ENCODE peak calls at places on chromosomes 13 and 19, in eight cellular contexts. L is heart left ventricle, U is uterus, N is IMR-90, F is testis, W is tibial nerve, I is vagina, J is breast epithelium. M is an unnamed sample.

GRCh38 chr19:13979224-13979623 is 26.9 kb downstream of the RFX1 start:
- DNase-seq in L (no peak), U (peak), W (no peak), J (no peak), N (no peak), F (no peak), I (no peak), M (no peak)

GRCh38 chr13:39998166-39998565 is 342.7 kb downstream of the COG6 start:
- DNase-seq in W (no peak), L (no peak), F (no peak), I (no peak), N (no peak), U (no peak), J (no peak), M (no peak)

GRCh38 chr13:105474983-105475382 is 1060.5 kb downstream of the EFNB2 start:
- DNase-seq in L (no peak), I (no peak), F (no peak), U (no peak), N (no peak), W (no peak), J (no peak), M (no peak)

GRCh38 chr13:105410602-105411001 is 1124.9 kb downstream of the EFNB2 start:
- DNase-seq in I (no peak), F (peak), U (peak), J (peak), N (peak), W (peak), L (peak), M (peak)

GRCh38 chr13:100301418-100301817 is 212.5 kb downstream of the PCCA start:
- DNase-seq in J (no peak), L (no peak), F (no peak), U (no peak), N (no peak), W (no peak), I (no peak), M (no peak)

GRCh38 chr13:23074054-23074805 is 106.5 kb upstream of the SGCG start:
- DNase-seq in U (peak), W (no peak), N (peak), J (no peak), F (no peak), L (no peak), I (no peak), M (no peak)

GRCh38 chr13:23828866-23829265 is 60.3 kb downstream of the MIPEP start:
- DNase-seq in N (peak), J (no peak), W (no peak), L (no peak), I (no peak), F (no peak), U (no peak), M (no peak)

GRCh38 chr19:41430907-41431306 is 3.7 kb upstream of the B3GNT8 start:
- DNase-seq in W (no peak), J (no peak), N (no peak), I (no peak), U (no peak), L (no peak), F (no peak), M (no peak)

GRCh38 chr13:98429081-98429480 is 147.8 kb downstream of the STK24 start:
- DNase-seq in W (no peak), J (no peak), I (no peak), F (no peak), L (no peak), N (no peak), U (no peak), M (no peak)

GRCh38 chr13:31167490-31167889 is 5.8 kb upstream of the HSPH1 start:
- DNase-seq in I (no peak), U (no peak), N (peak), L (no peak), J (no peak), W (no peak), F (no peak), M (no peak)

GRCh38 chr13:32734511-32734910 is 148.3 kb downstream of the PDS5B start:
- DNase-seq in I (no peak), U (no peak), N (peak), W (no peak), J (no peak), F (no peak), L (no peak), M (peak)

GRCh38 chr19:38877781-38878574 is at the start of gene RINL:
- DNase-seq in L (peak), I (no peak), J (no peak), W (no peak), U (no peak), F (no peak), N (no peak), M (peak)

GRCh38 chr19:28642787-28643186 is 570.2 kb downstream of the UQCRFS1 start:
- DNase-seq in N (no peak), U (no peak), J (no peak), I (no peak), W (no peak), F (no peak), L (no peak), M (no peak)

GRCh38 chr13:100156786-100157185 is 67.9 kb downstream of the PCCA start:
- DNase-seq in L (no peak), N (no peak), J (no peak), I (no peak), F (no peak), W (no peak), U (no peak), M (no peak)

GRCh38 chr13:83798731-83799130 is 83.5 kb downstream of the SLITRK1 start:
- DNase-seq in W (no peak), J (no peak), I (no peak), N (peak), F (no peak), U (no peak), L (no peak), M (no peak)

GRCh38 chr13:44219808-44220544 is 153.6 kb upstream of the SERP2 start:
- DNase-seq in U (no peak), L (no peak), F (no peak), N (peak), J (no peak), I (no peak), W (no peak), M (no peak)

GRCh38 chr13:53198017-53198416 is 169.4 kb downstream of the OLFM4 start:
- DNase-seq in U (no peak), L (no peak), I (no peak), N (no peak), F (no peak), W (no peak), J (no peak), M (no peak)

GRCh38 chr19:53357821-53358581 is 7.5 kb upstream of the ZNF525 start:
- DNase-seq in L (no peak), I (no peak), N (no peak), U (no peak), F (peak), J (no peak), W (no peak), M (no peak)

GRCh38 chr19:19866599-19867248 is 1.0 kb downstream of the ZNF253 start:
- DNase-seq in U (no peak), W (no peak), N (no peak), F (peak), L (no peak), I (no peak), J (no peak), M (peak)

GRCh38 chr13:110915874-110916670 is 1.2 kb upstream of the ANKRD10 start:
- DNase-seq in I (no peak), W (no peak), N (peak), F (no peak), J (no peak), L (no peak), U (no peak), M (peak)

GRCh38 chr19:14383898-14384669 is 2.8 kb downstream of the ADGRE5 start:
- DNase-seq in N (peak), F (no peak), L (no peak), U (peak), J (no peak), W (no peak), I (no peak), M (peak)

GRCh38 chr19:19185853-19186728 is 5.9 kb downstream of the BORCS8 start:
- DNase-seq in L (no peak), W (no peak), U (no peak), F (peak), I (no peak), J (no peak), N (peak), M (peak)

GRCh38 chr19:35053667-35054293 is 12.3 kb downstream of the HPN start:
- DNase-seq in N (no peak), I (no peak), J (no peak), W (no peak), U (no peak), F (no peak), L (no peak), M (no peak)

GRCh38 chr13:87057807-87058520 is 613.2 kb upstream of the SLITRK5 start:
- DNase-seq in I (no peak), J (no peak), W (no peak), F (no peak), N (peak), L (no peak), U (no peak), M (no peak)

GRCh38 chr13:25455146-25455545 is 83.4 kb downstream of the ATP8A2 start:
- DNase-seq in W (no peak), L (no peak), U (no peak), N (no peak), I (no peak), J (no peak), F (no peak), M (no peak)

GRCh38 chr19:4852484-4852883 is 15.0 kb downstream of the PLIN3 start:
- DNase-seq in J (no peak), N (no peak), F (no peak), W (no peak), L (no peak), I (no peak), U (no peak), M (no peak)

GRCh38 chr13:112444001-112444311 is 67.8 kb downstream of the SPACA7 start:
- DNase-seq in F (peak), J (peak), N (peak), U (peak), W (no peak), L (peak), I (peak), M (peak)

GRCh38 chr13:97344250-97345175 is 89.5 kb upstream of the RAP2A start:
- DNase-seq in W (peak), L (peak), J (peak), F (peak), N (peak), U (peak), I (no peak), M (peak)

GRCh38 chr19:29823581-29824330 is 12.0 kb downstream of the CCNE1 start:
- DNase-seq in U (no peak), I (no peak), N (no peak), W (no peak), F (no peak), L (no peak), J (no peak), M (no peak)

GRCh38 chr13:49436890-49437289 is 7.0 kb downstream of the CAB39L start:
- DNase-seq in F (peak), U (peak), N (peak), J (no peak), L (peak), W (peak), I (no peak), M (peak)

GRCh38 chr13:73039201-73040108 is 19.4 kb upstream of the KLF5 start:
- DNase-seq in I (no peak), W (no peak), J (no peak), F (no peak), L (no peak), U (no peak), N (no peak), M (no peak)

GRCh38 chr19:6023085-6023682 is 45.2 kb upstream of the RANBP3 start:
- DNase-seq in L (no peak), J (no peak), N (peak), F (peak), U (peak), W (no peak), I (no peak), M (no peak)

GRCh38 chr13:113840541-113841354 is 23.1 kb downstream of the GAS6 start:
- DNase-seq in J (no peak), U (no peak), F (no peak), L (no peak), N (no peak), I (no peak), W (no peak), M (no peak)

GRCh38 chr13:113846639-113847318 is 17.1 kb downstream of the GAS6 start:
- DNase-seq in N (no peak), I (no peak), J (no peak), U (peak), F (peak), W (no peak), L (no peak), M (no peak)

GRCh38 chr13:46721054-46721453 is 75.9 kb downstream of the ESD start:
- DNase-seq in L (peak), W (no peak), J (no peak), F (peak), U (peak), I (no peak), N (peak), M (peak)

GRCh38 chr19:40147693-40148347 is 43.4 kb upstream of the MAP3K10 start:
- DNase-seq in L (no peak), F (no peak), W (no peak), I (peak), J (no peak), N (peak), U (no peak), M (no peak)

GRCh38 chr19:1475751-1476437 is 3.1 kb downstream of the C19orf25 start:
- DNase-seq in I (no peak), L (no peak), U (no peak), F (no peak), N (no peak), J (no peak), W (no peak), M (no peak)

GRCh38 chr19:37251308-37252229 is 33.6 kb downstream of the ZNF383 start:
- DNase-seq in L (peak), I (no peak), J (peak), N (peak), F (peak), U (peak), W (no peak), M (peak)

GRCh38 chr13:35987572-35988513 is 143.3 kb downstream of the DCLK1 start:
- DNase-seq in J (no peak), F (no peak), I (no peak), U (no peak), W (no peak), L (no peak), N (no peak), M (no peak)

GRCh38 chr13:75369986-75370385 is 112.0 kb downstream of the TBC1D4 start:
- DNase-seq in U (peak), N (no peak), L (no peak), F (no peak), I (no peak), J (no peak), W (no peak), M (no peak)
- TF ChIP-seq POLR2A in U (no peak), N (no peak), L (no peak), F (no peak), I (no peak), J (no peak), W (no peak), M (no peak)

DNA sequence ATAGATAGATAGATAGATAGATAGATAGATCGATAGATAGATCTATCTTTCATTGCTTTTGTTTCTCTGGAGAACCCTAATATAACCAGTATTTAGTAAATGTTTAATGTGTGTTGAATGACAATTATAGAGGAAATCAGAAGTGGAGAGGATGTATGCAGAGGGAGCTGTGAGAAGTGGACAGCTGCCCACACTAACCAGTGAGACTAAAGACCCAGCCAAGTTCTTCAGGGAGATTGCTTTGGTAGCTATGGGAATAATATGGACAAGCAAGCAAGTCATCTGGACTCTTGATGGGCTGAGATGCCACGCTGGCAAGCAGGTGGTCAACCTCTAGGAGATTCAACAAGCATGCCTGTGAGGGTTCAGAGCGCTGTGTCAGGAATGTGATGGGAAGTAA is 14.9 kb upstream of the INTS6 start:
- DNase-seq in N (no peak), I (no peak), U (no peak), W (no peak), F (no peak), L (no peak), J (no peak), M (no peak)
- TF ChIP-seq POLR2A in N (no peak), I (no peak), U (no peak), W (no peak), F (no peak), L (no peak), J (no peak), M (no peak)

DNA sequence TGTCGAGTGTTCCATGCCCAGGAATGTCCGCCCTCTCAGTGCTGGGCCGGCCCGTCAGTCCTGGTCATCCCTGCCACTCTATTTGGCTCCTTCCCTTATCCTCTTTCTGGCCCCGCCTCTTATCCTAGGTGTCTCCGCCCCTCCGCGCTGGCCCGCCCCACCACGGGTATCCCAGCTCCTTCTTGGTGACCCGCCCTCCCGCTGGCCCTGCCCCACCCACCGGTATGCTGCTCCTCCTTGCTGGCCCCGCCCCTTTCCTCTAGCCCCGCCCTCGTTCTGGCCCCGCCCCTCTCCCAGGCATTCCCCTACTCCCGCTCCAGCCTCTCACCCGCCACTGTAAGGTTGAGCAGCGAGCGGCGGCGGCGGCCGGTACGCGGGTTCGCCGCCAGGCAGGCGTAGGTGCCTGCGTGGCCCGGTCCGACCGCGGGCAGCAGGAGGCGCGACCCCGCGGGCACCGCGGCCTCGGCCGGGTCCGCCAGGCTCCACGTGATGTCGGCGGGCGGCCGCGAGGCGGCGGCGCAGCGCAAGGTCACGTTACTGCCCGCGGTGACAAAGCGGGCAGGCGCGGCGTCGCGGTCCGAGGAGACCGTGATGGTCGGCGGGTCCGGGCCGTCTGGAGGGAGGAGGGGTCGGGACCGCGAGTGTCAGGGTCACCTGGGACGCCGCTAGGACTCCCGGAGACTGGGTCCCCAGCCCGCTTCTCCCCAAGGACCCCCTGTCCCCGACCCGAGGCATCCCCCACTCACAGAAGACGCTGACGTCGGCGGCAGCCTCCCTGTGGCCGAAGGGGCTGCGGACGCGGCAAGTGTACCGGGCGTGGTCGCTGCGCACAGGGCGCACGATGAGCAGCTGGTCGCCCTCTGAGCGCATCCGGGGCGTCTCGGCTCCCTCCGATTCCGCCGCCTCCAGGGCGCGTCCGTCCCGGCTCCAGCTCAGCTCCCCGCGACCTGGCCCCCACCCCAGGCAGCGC is 2.0 kb downstream of the VSIG10L start:
- DNase-seq in J (peak), L (peak), I (peak), U (peak), N (peak), W (peak), F (peak), M (peak)
- TF ChIP-seq POLR2A in J (no peak), L (peak), I (peak), U (peak), N (peak), W (peak), F (no peak), M (peak)

GRCh38 chr19:2785244-2786000 is at the start of gene THOP1:
- DNase-seq in I (no peak), N (peak), J (peak), W (peak), L (peak), F (peak), U (peak), M (peak)

GRCh38 chr19:2780284-2780683 is 2.8 kb downstream of the SGTA start:
- DNase-seq in N (no peak), J (no peak), F (no peak), U (no peak), W (no peak), I (no peak), L (no peak), M (no peak)

GRCh38 chr19:2783781-2784145 is 690 bp upstream of the SGTA start:
- DNase-seq in L (no peak), I (no peak), W (no peak), F (no peak), U (no peak), N (no peak), J (no peak), M (no peak)

GRCh38 chr19:2782357-2782935 is 627 bp downstream of the SGTA start:
- DNase-seq in F (no peak), W (no peak), L (no peak), I (no peak), J (no peak), N (no peak), U (no peak), M (peak)

DNA sequence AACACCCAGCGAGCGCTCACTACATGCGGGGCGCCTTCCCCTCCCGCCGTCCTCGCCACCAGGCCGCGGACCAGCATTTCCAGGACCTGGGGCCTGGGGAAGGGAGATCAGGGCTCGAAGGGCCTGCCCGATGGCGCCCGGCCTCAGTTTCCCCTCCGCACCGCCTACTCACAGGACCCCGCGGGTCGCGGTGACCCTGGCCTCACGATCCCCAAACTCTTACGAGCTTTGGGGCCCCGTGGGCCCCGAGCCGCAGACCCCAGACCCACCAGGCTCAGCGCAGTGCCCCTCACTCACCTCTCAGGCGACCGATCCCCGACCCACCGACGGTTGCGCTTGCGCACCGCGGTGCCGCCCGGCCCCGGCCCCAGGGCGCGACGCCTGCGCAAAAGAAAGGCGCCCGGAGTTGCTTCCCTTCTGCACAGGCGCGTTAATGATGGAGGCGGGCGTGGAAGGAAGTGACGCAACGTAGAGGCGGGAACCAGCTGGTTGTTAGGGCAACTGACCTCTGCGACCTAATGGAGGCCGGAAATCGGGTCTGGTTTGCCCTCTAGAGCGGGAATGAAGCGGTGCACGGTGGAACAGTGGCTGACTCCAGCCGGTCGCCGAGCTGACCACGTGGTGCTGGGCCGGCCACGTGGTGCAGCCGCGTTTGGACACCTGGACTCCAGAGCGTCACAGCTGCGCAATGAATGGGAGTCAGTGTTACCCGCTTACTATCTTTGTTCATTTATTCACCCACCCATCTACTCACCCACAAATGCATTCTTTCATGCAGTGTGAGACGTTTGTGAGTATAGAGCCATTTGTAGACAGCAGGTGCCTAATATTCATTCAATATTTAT is at the start of gene SGTA:
- DNase-seq in N (peak), J (peak), I (peak), F (peak), W (peak), U (peak), L (peak), M (peak)
- TF ChIP-seq POLR2A in N (peak), J (peak), I (peak), F (peak), W (peak), U (peak), L (peak), M (peak)